ENCODE peak calls at places on chromosomes 5 and 9, in six cellular contexts. One of them, this sample, is unnamed.

GRCh38 chr5:179166886-179167841 is 107.0 kb downstream of the ZNF354C start:
- DNase-seq in central memory CD4-positive, alpha-beta T cell: peak
- DNase-seq in AG04449: no peak
- DNase-seq in mammary epithelial cell: no peak
- DNase-seq in dermis microvascular lymphatic vessel endothelial cell: no peak
- DNase-seq in frontal cortex: peak
- DNase-seq in this sample: no peak

GRCh38 chr9:107161338-107161737 is 121.7 kb upstream of the RAD23B start:
- DNase-seq in central memory CD4-positive, alpha-beta T cell: no peak
- DNase-seq in AG04449: no peak
- DNase-seq in mammary epithelial cell: no peak
- DNase-seq in dermis microvascular lymphatic vessel endothelial cell: no peak
- DNase-seq in frontal cortex: no peak
- DNase-seq in this sample: no peak

GRCh38 chr5:170184007-170184687 is 48.6 kb upstream of the C5orf58 start:
- DNase-seq in central memory CD4-positive, alpha-beta T cell: no peak
- DNase-seq in AG04449: no peak
- DNase-seq in mammary epithelial cell: peak
- DNase-seq in dermis microvascular lymphatic vessel endothelial cell: peak
- DNase-seq in frontal cortex: peak
- DNase-seq in this sample: peak

GRCh38 chr5:65482727-65483473 is 1.2 kb upstream of the ADAMTS6 start:
- DNase-seq in central memory CD4-positive, alpha-beta T cell: peak
- DNase-seq in AG04449: no peak
- DNase-seq in mammary epithelial cell: peak
- DNase-seq in dermis microvascular lymphatic vessel endothelial cell: peak
- DNase-seq in frontal cortex: peak
- DNase-seq in this sample: no peak

GRCh38 chr9:128034821-128035764 is 32.0 kb downstream of the NAIF1 start:
- DNase-seq in central memory CD4-positive, alpha-beta T cell: peak
- DNase-seq in AG04449: no peak
- DNase-seq in mammary epithelial cell: peak
- DNase-seq in dermis microvascular lymphatic vessel endothelial cell: peak
- DNase-seq in frontal cortex: peak
- DNase-seq in this sample: peak

GRCh38 chr9:4828776-4829175 is 36.0 kb downstream of the RCL1 start:
- DNase-seq in central memory CD4-positive, alpha-beta T cell: no peak
- DNase-seq in AG04449: no peak
- DNase-seq in mammary epithelial cell: no peak
- DNase-seq in dermis microvascular lymphatic vessel endothelial cell: peak
- DNase-seq in frontal cortex: no peak
- DNase-seq in this sample: no peak

GRCh38 chr5:91223886-91224285 is 159.2 kb downstream of the ARRDC3 start:
- DNase-seq in central memory CD4-positive, alpha-beta T cell: no peak
- DNase-seq in AG04449: no peak
- DNase-seq in mammary epithelial cell: peak
- DNase-seq in dermis microvascular lymphatic vessel endothelial cell: no peak
- DNase-seq in frontal cortex: no peak
- DNase-seq in this sample: no peak

GRCh38 chr9:91164724-91165520 is 196.8 kb downstream of the AUH start:
- DNase-seq in central memory CD4-positive, alpha-beta T cell: peak
- DNase-seq in AG04449: peak
- DNase-seq in mammary epithelial cell: peak
- DNase-seq in dermis microvascular lymphatic vessel endothelial cell: peak
- DNase-seq in frontal cortex: no peak
- DNase-seq in this sample: peak

GRCh38 chr5:54514841-54515432 is 2.6 kb upstream of the SNX18 start:
- DNase-seq in central memory CD4-positive, alpha-beta T cell: no peak
- DNase-seq in AG04449: peak
- DNase-seq in mammary epithelial cell: no peak
- DNase-seq in dermis microvascular lymphatic vessel endothelial cell: no peak
- DNase-seq in frontal cortex: no peak
- DNase-seq in this sample: no peak

GRCh38 chr5:71891856-71892255 is 172.8 kb downstream of the CARTPT start:
- DNase-seq in central memory CD4-positive, alpha-beta T cell: no peak
- DNase-seq in AG04449: no peak
- DNase-seq in mammary epithelial cell: peak
- DNase-seq in dermis microvascular lymphatic vessel endothelial cell: peak
- DNase-seq in frontal cortex: no peak
- DNase-seq in this sample: no peak

GRCh38 chr5:139575751-139576150 is 14.6 kb downstream of the UBE2D2 start:
- DNase-seq in central memory CD4-positive, alpha-beta T cell: no peak
- DNase-seq in AG04449: no peak
- DNase-seq in mammary epithelial cell: no peak
- DNase-seq in dermis microvascular lymphatic vessel endothelial cell: no peak
- DNase-seq in frontal cortex: no peak
- DNase-seq in this sample: no peak

GRCh38 chr5:16051246-16051645 is 128.3 kb downstream of the MARCHF11 start:
- DNase-seq in central memory CD4-positive, alpha-beta T cell: no peak
- DNase-seq in AG04449: no peak
- DNase-seq in mammary epithelial cell: peak
- DNase-seq in dermis microvascular lymphatic vessel endothelial cell: no peak
- DNase-seq in frontal cortex: no peak
- DNase-seq in this sample: no peak

GRCh38 chr5:74919487-74919886 is 53.3 kb upstream of the FAM169A start:
- DNase-seq in central memory CD4-positive, alpha-beta T cell: peak
- DNase-seq in AG04449: no peak
- DNase-seq in mammary epithelial cell: peak
- DNase-seq in dermis microvascular lymphatic vessel endothelial cell: peak
- DNase-seq in frontal cortex: peak
- DNase-seq in this sample: peak

GRCh38 chr5:10912435-10912834 is 151.4 kb upstream of the DAP start:
- DNase-seq in central memory CD4-positive, alpha-beta T cell: no peak
- DNase-seq in AG04449: no peak
- DNase-seq in mammary epithelial cell: no peak
- DNase-seq in dermis microvascular lymphatic vessel endothelial cell: no peak
- DNase-seq in frontal cortex: no peak
- DNase-seq in this sample: no peak

GRCh38 chr5:148457183-148457620 is 73.4 kb downstream of the FBXO38 start:
- DNase-seq in central memory CD4-positive, alpha-beta T cell: peak
- DNase-seq in AG04449: no peak
- DNase-seq in mammary epithelial cell: no peak
- DNase-seq in dermis microvascular lymphatic vessel endothelial cell: peak
- DNase-seq in frontal cortex: no peak
- DNase-seq in this sample: no peak

GRCh38 chr9:36286388-36286787 is 28.1 kb upstream of the GNE start:
- DNase-seq in central memory CD4-positive, alpha-beta T cell: no peak
- DNase-seq in AG04449: no peak
- DNase-seq in mammary epithelial cell: no peak
- DNase-seq in dermis microvascular lymphatic vessel endothelial cell: no peak
- DNase-seq in frontal cortex: no peak
- DNase-seq in this sample: no peak

GRCh38 chr5:149959406-149960236 is 937 bp upstream of the SLC26A2 start:
- DNase-seq in central memory CD4-positive, alpha-beta T cell: peak
- DNase-seq in AG04449: no peak
- DNase-seq in mammary epithelial cell: peak
- DNase-seq in dermis microvascular lymphatic vessel endothelial cell: peak
- DNase-seq in frontal cortex: peak
- DNase-seq in this sample: peak

GRCh38 chr9:86893811-86894490 is 53.4 kb downstream of the GAS1 start:
- DNase-seq in central memory CD4-positive, alpha-beta T cell: no peak
- DNase-seq in AG04449: no peak
- DNase-seq in mammary epithelial cell: no peak
- DNase-seq in dermis microvascular lymphatic vessel endothelial cell: no peak
- DNase-seq in frontal cortex: no peak
- DNase-seq in this sample: no peak

This sample was measured in Jurkat, Clone E6-1.